ENCODE peak calls at places on chromosomes 7 and 10, in nine cellular contexts. H is sciatic nerve; Y is GM04504; Z is anterior cingulate cortex; G is Caki2; R is effector CD4-positive, alpha-beta T cell; F is Right ventricle myocardium superior; A is SW480; I is substantia nigra. O is an unnamed sample.

GRCh38 chr10:133357293-133358151 is at the start of gene FUOM:
- DNase-seq in H (peak; percentile 78), Y (no peak), Z (no peak), G (peak; percentile 54), R (peak; percentile 59), F (peak; percentile 75), A (peak; percentile 58), I (no peak), O (peak; percentile 57)

GRCh38 chr7:79298145-79298760 is 155.2 kb downstream of the MAGI2 start:
- DNase-seq in H (peak; percentile 55), Y (no peak), Z (no peak), G (no peak), R (no peak), F (no peak), A (peak; percentile 64), I (no peak), O (no peak)

GRCh38 chr10:52337225-52337624 is 23.1 kb downstream of the DKK1 start:
- DNase-seq in H (no peak), Y (no peak), Z (no peak), G (no peak), R (no peak), F (no peak), A (no peak), I (no peak), O (no peak)

GRCh38 chr7:144437370-144438191 is 34.1 kb upstream of the NOBOX start:
- DNase-seq in H (peak; percentile 70), Y (peak; percentile 26), Z (no peak), G (peak; percentile 33), R (peak; percentile 37), F (no peak), A (peak; percentile 61), I (no peak), O (peak; percentile 13)

GRCh38 chr7:77791336-77791735 is 6.9 kb downstream of the TMEM60 start:
- DNase-seq in H (no peak), Y (no peak), Z (no peak), G (no peak), R (no peak), F (no peak), A (no peak), I (no peak), O (no peak)

GRCh38 chr10:119454231-119454804 is 88.2 kb downstream of the RGS10 start:
- DNase-seq in H (no peak), Y (no peak), Z (no peak), G (no peak), R (no peak), F (peak; percentile 24), A (no peak), I (no peak), O (no peak)

GRCh38 chr10:17737021-17737965 is 14.7 kb upstream of the TMEM236 start:
- DNase-seq in H (no peak), Y (no peak), Z (no peak), G (peak; percentile 22), R (no peak), F (peak; percentile 56), A (peak; percentile 14), I (no peak), O (no peak)

GRCh38 chr7:27734583-27734982 is 5.4 kb upstream of the TAX1BP1 start:
- DNase-seq in H (no peak), Y (no peak), Z (no peak), G (no peak), R (no peak), F (no peak), A (no peak), I (no peak), O (no peak)

GRCh38 chr7:124887247-124887646 is 42.4 kb downstream of the POT1 start:
- DNase-seq in H (no peak), Y (no peak), Z (no peak), G (no peak), R (no peak), F (no peak), A (no peak), I (no peak), O (no peak)

GRCh38 chr7:157239571-157240270 is 97.1 kb upstream of the DNAJB6 start:
- DNase-seq in H (no peak), Y (no peak), Z (no peak), G (no peak), R (no peak), F (no peak), A (no peak), I (no peak), O (no peak)

GRCh38 chr7:139231513-139232376 is 708 bp downstream of the UBN2 start:
- DNase-seq in H (peak; percentile 60), Y (no peak), Z (no peak), G (peak; percentile 19), R (no peak), F (no peak), A (peak; percentile 53), I (peak; percentile 28), O (peak; percentile 19)

GRCh38 chr7:10412426-10413019 is 561.1 kb upstream of the PHF14 start:
- DNase-seq in H (no peak), Y (no peak), Z (no peak), G (peak; percentile 22), R (no peak), F (no peak), A (peak; percentile 50), I (no peak), O (no peak)

GRCh38 chr7:89914673-89915072 is 239.6 kb upstream of the STEAP1 start:
- DNase-seq in H (no peak), Y (no peak), Z (no peak), G (no peak), R (no peak), F (no peak), A (no peak), I (no peak), O (no peak)

GRCh38 chr7:27575647-27576046 is 87.0 kb downstream of the HIBADH start:
- DNase-seq in H (no peak), Y (no peak), Z (no peak), G (no peak), R (no peak), F (no peak), A (no peak), I (no peak), O (no peak)

GRCh38 chr7:2201686-2202360 is 30.9 kb downstream of the MAD1L1 start:
- DNase-seq in H (peak; percentile 38), Y (no peak), Z (no peak), G (no peak), R (no peak), F (peak; percentile 43), A (no peak), I (no peak), O (no peak)

GRCh38 chr10:30534465-30535144 is 94.9 kb downstream of the LYZL2 start:
- DNase-seq in H (peak; percentile 82), Y (peak; percentile 50), Z (no peak), G (peak; percentile 55), R (peak; percentile 67), F (peak; percentile 50), A (peak; percentile 60), I (peak; percentile 5), O (peak; percentile 58)

GRCh38 chr10:73910764-73911552 is at the start of gene PLAU:
- DNase-seq in H (peak; percentile 76), Y (no peak), Z (no peak), G (no peak), R (peak; percentile 24), F (peak; percentile 81), A (peak; percentile 16), I (no peak), O (peak; percentile 31)

GRCh38 chr10:117342638-117343037 is 32.6 kb downstream of the PDZD8 start:
- DNase-seq in H (no peak), Y (no peak), Z (no peak), G (peak; percentile 77), R (no peak), F (no peak), A (no peak), I (no peak), O (no peak)

GRCh38 chr10:2464476-2464875 is 602.9 kb upstream of the PFKP start:
- DNase-seq in H (no peak), Y (no peak), Z (no peak), G (no peak), R (no peak), F (no peak), A (no peak), I (no peak), O (no peak)

GRCh38 chr7:69603351-69603750 is 5.1 kb downstream of the AUTS2 start:
- DNase-seq in H (no peak), Y (no peak), Z (no peak), G (no peak), R (no peak), F (no peak), A (no peak), I (no peak), O (no peak)

GRCh38 chr7:43108255-43109011 is 4.0 kb upstream of the HECW1 start:
- DNase-seq in H (peak; percentile 80), Y (peak; percentile 32), Z (no peak), G (peak; percentile 58), R (peak; percentile 12), F (peak; percentile 80), A (peak; percentile 67), I (no peak), O (peak; percentile 24)

GRCh38 chr10:132369636-132370185 is 27.3 kb upstream of the PWWP2B start:
- DNase-seq in H (peak; percentile 26), Y (no peak), Z (no peak), G (no peak), R (no peak), F (peak; percentile 21), A (no peak), I (no peak), O (no peak)

GRCh38 chr10:58322072-58322834 is 12.6 kb upstream of the UBE2D1 start:
- DNase-seq in H (no peak), Y (no peak), Z (no peak), G (no peak), R (no peak), F (no peak), A (no peak), I (no peak), O (no peak)

GRCh38 chr10:123757853-123758252 is 91.7 kb downstream of the GPR26 start:
- DNase-seq in H (no peak), Y (no peak), Z (no peak), G (no peak), R (no peak), F (no peak), A (no peak), I (no peak), O (no peak)

GRCh38 chr10:78427497-78428031 is 393.9 kb downstream of the RPS24 start:
- DNase-seq in H (no peak), Y (no peak), Z (no peak), G (no peak), R (no peak), F (no peak), A (no peak), I (no peak), O (no peak)

GRCh38 chr7:140242057-140243031 is 65.6 kb upstream of the KDM7A start:
- DNase-seq in H (no peak), Y (no peak), Z (no peak), G (no peak), R (no peak), F (no peak), A (no peak), I (no peak), O (no peak)

GRCh38 chr7:135659159-135659837 is 3.0 kb upstream of the STMP1 start:
- DNase-seq in H (no peak), Y (no peak), Z (no peak), G (peak; percentile 33), R (no peak), F (no peak), A (no peak), I (no peak), O (no peak)

GRCh38 chr10:104255244-104255981 is 721 bp downstream of the GSTO1 start:
- DNase-seq in H (no peak), Y (peak; percentile 64), Z (no peak), G (peak; percentile 23), R (no peak), F (no peak), A (peak; percentile 44), I (no peak), O (no peak)

GRCh38 chr7:25073451-25073850 is 51.6 kb downstream of the CYCS start:
- DNase-seq in H (no peak), Y (peak; percentile 78), Z (no peak), G (no peak), R (no peak), F (no peak), A (no peak), I (no peak), O (no peak)

GRCh38 chr10:380313-380955 is 245.2 kb downstream of the ZMYND11 start:
- DNase-seq in H (no peak), Y (no peak), Z (no peak), G (no peak), R (no peak), F (no peak), A (no peak), I (no peak), O (no peak)

GRCh38 chr7:24401628-24402593 is 117.9 kb downstream of the NPY start:
- DNase-seq in H (no peak), Y (no peak), Z (no peak), G (peak; percentile 51), R (no peak), F (no peak), A (peak; percentile 79), I (no peak), O (no peak)